ENCODE peak calls at places on chromosomes 3 and 15, in nine cellular contexts. J, F, Y, D, I, E, O, R and Q are unnamed samples.

GRCh38 chr3:178518660-178519396 is 17.4 kb upstream of the KCNMB2 start:
- DNase-seq in J (no peak), F (peak; percentile 21), Y (no peak), D (peak; percentile 9), I (no peak), E (no peak), O (no peak), R (no peak), Q (no peak)

GRCh38 chr15:85639752-85640381 is 154.9 kb downstream of the KLHL25 start:
- DNase-seq in J (no peak), F (no peak), Y (no peak), D (no peak), I (no peak), E (peak; percentile 72), O (no peak), R (no peak), Q (no peak)

GRCh38 chr3:151835751-151836550 is 22.0 kb downstream of the AADAC start:
- DNase-seq in J (no peak), F (no peak), Y (peak; percentile 30), D (no peak), I (no peak), E (peak; percentile 64), O (no peak), R (no peak), Q (no peak)

GRCh38 chr15:50058231-50058630 is 60.8 kb downstream of the ATP8B4 start:
- DNase-seq in J (no peak), F (no peak), Y (no peak), D (peak; percentile 68), I (no peak), E (peak; percentile 63), O (no peak), R (no peak), Q (no peak)

GRCh38 chr3:78887608-78888011 is 880.2 kb downstream of the ROBO1 start:
- DNase-seq in J (no peak), F (no peak), Y (no peak), D (no peak), I (no peak), E (peak; percentile 60), O (no peak), R (no peak), Q (no peak)

GRCh38 chr3:40580494-40581091 is 55.8 kb downstream of the ZNF621 start:
- DNase-seq in J (peak; percentile 66), F (peak; percentile 60), Y (peak; percentile 63), D (peak; percentile 72), I (peak; percentile 54), E (peak; percentile 60), O (peak; percentile 76), R (peak; percentile 65), Q (no peak)

GRCh38 chr15:48855501-48856440 is 22.2 kb upstream of the EID1 start:
- DNase-seq in J (no peak), F (peak; percentile 21), Y (peak; percentile 40), D (peak; percentile 61), I (peak; percentile 40), E (peak; percentile 62), O (peak; percentile 40), R (peak; percentile 31), Q (no peak)

GRCh38 chr3:194223951-194224350 is 88.0 kb downstream of the HES1 start:
- DNase-seq in J (no peak), F (no peak), Y (no peak), D (no peak), I (no peak), E (no peak), O (peak; percentile 38), R (no peak), Q (no peak)

GRCh38 chr15:52256930-52257733 is 38.5 kb downstream of the MYO5C start:
- DNase-seq in J (no peak), F (no peak), Y (no peak), D (no peak), I (no peak), E (no peak), O (no peak), R (no peak), Q (no peak)

GRCh38 chr15:41904487-41905359 is 10.9 kb upstream of the SPTBN5 start:
- DNase-seq in J (peak; percentile 64), F (peak; percentile 60), Y (peak; percentile 70), D (peak; percentile 75), I (peak; percentile 63), E (peak; percentile 65), O (peak; percentile 81), R (peak; percentile 64), Q (no peak)

GRCh38 chr3:72821170-72821781 is 27.0 kb downstream of the SHQ1 start:
- DNase-seq in J (peak; percentile 48), F (peak; percentile 17), Y (peak; percentile 26), D (peak; percentile 64), I (peak; percentile 64), E (peak; percentile 53), O (no peak), R (no peak), Q (no peak)

GRCh38 chr15:28935316-28935715 is 49.5 kb downstream of the APBA2 start:
- DNase-seq in J (no peak), F (no peak), Y (no peak), D (no peak), I (no peak), E (no peak), O (peak; percentile 66), R (no peak), Q (no peak)

GRCh38 chr15:48603123-48603500 is 42.4 kb downstream of the FBN1 start:
- DNase-seq in J (no peak), F (no peak), Y (no peak), D (peak; percentile 81), I (no peak), E (no peak), O (no peak), R (no peak), Q (no peak)

GRCh38 chr3:100256724-100257123 is 4.1 kb upstream of the TBC1D23 start:
- DNase-seq in J (no peak), F (no peak), Y (no peak), D (no peak), I (no peak), E (peak; percentile 30), O (no peak), R (no peak), Q (no peak)

GRCh38 chr15:77634266-77634962 is 1.7 kb upstream of the LINGO1 start:
- DNase-seq in J (peak; percentile 58), F (peak; percentile 61), Y (peak; percentile 72), D (peak; percentile 48), I (peak; percentile 83), E (peak; percentile 38), O (peak; percentile 77), R (peak; percentile 31), Q (no peak)
- H3K27ac ChIP-seq in J (no peak overlapping the region), F (no peak overlapping the region), Y (no peak overlapping the region), D (no peak overlapping the region), I (no peak overlapping the region), E (no peak overlapping the region), O (no peak overlapping the region), R (no peak overlapping the region), Q (no peak overlapping the region)

GRCh38 chr3:161220850-161221753 is at the start of gene NMD3:
- DNase-seq in J (peak; percentile 97), F (peak; percentile 96), Y (peak; percentile 95), D (peak; percentile 95), I (peak; percentile 96), E (peak; percentile 92), O (peak; percentile 94), R (peak; percentile 95), Q (peak; percentile 69)
- TF ChIP-seq POLR2A in J (peak; percentile 92), F (peak; percentile 49), Y (peak; percentile 69), D (peak; percentile 93), I (peak; percentile 84), E (peak; percentile 91), O (peak; percentile 94), R (peak; percentile 75), Q (no peak)

DNA sequence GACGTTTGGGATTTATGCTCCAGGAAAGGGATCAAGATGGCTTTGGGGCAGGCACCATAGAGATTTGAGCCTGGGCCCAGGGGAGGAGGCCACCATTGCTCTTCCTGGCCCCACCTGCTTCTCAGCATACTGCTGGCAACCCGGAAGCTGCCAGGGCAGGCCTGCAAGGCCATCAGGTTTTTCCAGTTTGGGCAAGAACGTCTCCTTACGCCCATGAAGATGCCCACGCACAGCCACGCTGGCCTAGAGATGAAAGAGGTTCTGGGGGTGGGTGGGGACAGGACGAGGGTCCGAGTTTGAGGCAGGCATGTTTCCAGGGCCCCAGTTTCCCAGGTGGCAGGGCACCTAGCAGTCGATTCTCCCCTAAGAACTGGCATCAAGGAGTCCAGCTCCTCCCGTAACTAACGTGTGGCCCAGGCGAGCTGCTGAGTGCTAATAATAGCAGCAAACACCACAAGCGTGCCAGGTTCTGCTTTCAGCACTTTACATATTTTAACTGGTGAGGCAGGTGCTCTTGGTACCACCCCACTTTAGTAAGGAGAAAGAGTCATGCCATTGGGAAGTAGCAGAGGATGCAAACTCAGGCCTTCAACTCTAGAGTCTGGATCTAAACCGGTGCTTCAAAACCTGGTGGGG is 45.8 kb downstream of the ZNF710 start:
- DNase-seq in J (peak; percentile 72), F (no peak), Y (peak; percentile 88), D (no peak), I (peak; percentile 79), E (no peak), O (no peak), R (no peak), Q (no peak)
- H3K27ac ChIP-seq in J (no peak overlapping the region), F (no peak overlapping the region), Y (peak overlapping the region; percentile 57), D (no peak overlapping the region), I (peak overlapping the region; percentile 78), E (no peak overlapping the region), O (no peak overlapping the region), R (no peak overlapping the region), Q (peak overlapping the region; percentile 76)

GRCh38 chr3:98731720-98732238 is 31.4 kb upstream of the ST3GAL6 start:
- DNase-seq in J (no peak), F (no peak), Y (no peak), D (peak; percentile 72), I (no peak), E (no peak), O (no peak), R (no peak), Q (no peak)

GRCh38 chr3:98733055-98733777 is 29.9 kb upstream of the ST3GAL6 start:
- DNase-seq in J (peak; percentile 54), F (peak; percentile 50), Y (peak; percentile 16), D (peak; percentile 60), I (peak; percentile 13), E (no peak), O (no peak), R (peak; percentile 26), Q (no peak)

GRCh38 chr3:98731138-98731537 is 32.0 kb upstream of the ST3GAL6 start:
- DNase-seq in J (no peak), F (no peak), Y (no peak), D (no peak), I (no peak), E (no peak), O (no peak), R (no peak), Q (no peak)

GRCh38 chr3:98733778-98734281 is 29.3 kb upstream of the ST3GAL6 start:
- DNase-seq in J (no peak), F (peak; percentile 27), Y (peak; percentile 12), D (peak; percentile 54), I (peak; percentile 13), E (no peak), O (no peak), R (no peak), Q (no peak)

DNA sequence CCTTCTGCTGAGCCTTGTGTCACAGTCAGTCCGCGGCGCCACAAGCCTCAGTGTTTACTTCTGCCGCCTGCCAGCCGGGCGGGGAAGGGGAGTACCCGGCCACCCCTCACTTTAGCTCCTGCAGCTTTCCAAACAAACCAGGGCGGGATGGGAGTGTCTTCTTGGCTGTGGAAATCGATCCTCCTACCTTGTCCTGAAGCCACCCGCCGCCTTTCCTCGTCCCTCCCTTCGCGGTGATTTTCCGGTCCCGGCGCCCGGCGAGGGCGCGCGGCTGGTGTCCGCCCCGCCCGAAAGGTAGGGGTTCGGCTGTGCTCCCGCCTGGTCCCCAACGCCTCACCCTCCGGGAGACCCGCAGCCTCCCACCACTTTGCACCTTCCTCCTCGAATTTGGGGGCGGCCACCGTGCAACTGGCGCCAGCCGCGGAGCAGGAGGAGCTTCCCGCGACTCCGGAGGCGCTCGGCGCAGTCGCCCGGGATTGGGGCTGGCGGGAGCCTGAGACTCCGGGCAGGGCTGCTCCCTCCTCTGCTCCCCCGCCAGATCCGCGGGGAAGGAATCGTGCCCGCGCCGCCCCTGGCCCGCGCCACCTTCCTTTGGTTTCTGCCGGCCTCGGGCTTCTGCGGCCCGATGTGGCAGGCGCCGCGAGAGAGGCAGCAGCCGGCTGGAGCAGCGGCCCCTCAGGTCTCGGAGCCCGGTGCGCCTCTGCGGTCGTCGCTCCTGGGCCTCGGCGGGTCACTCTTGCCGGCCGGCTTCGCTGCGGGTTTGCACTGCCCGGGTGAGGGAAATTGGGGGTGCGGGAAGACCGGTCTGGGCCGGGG is 30.7 kb upstream of the ST3GAL6 start:
- DNase-seq in J (peak; percentile 69), F (peak; percentile 69), Y (peak; percentile 54), D (peak; percentile 59), I (peak; percentile 23), E (no peak), O (no peak), R (peak; percentile 37), Q (no peak)
- TF ChIP-seq POLR2A in J (peak; percentile 65), F (no peak), Y (no peak), D (peak; percentile 55), I (peak; percentile 24), E (no peak), O (no peak), R (no peak), Q (peak; percentile 43)